ENCODE peak calls at places on chromosomes 7 and 10, in six cellular contexts. O is mesenchymal stem cell, F is IMR-90, Z is neuronal stem cell, N is H9, K is H1. E is an unnamed sample.
A peak's percentile ranks its signal among the peaks of the same experiment; 100 is the strongest.

GRCh38 chr7:47458057-47458456 is 123.9 kb downstream of the TNS3 start:
- DNase-seq in O (peak; percentile 91), F (peak; percentile 99), Z (no peak), N (no peak), K (no peak), E (no peak)

GRCh38 chr7:112060625-112061024 is 145.6 kb downstream of the DOCK4 start:
- DNase-seq in O (no peak), F (no peak), Z (no peak), N (no peak), K (no peak), E (no peak)

GRCh38 chr7:92835851-92836488 is 403 bp downstream of the CDK6 start:
- DNase-seq in O (peak; percentile 61), F (no peak), Z (no peak), N (no peak), K (peak; percentile 50), E (peak; percentile 34)

GRCh38 chr7:22561356-22561755 is 61.4 kb upstream of the STEAP1B start:
- DNase-seq in O (peak; percentile 98), F (peak; percentile 100), Z (peak; percentile 42), N (peak; percentile 86), K (peak; percentile 66), E (peak; percentile 97)

GRCh38 chr10:97631098-97631497 is 2.2 kb downstream of the MORN4 start:
- DNase-seq in O (peak; percentile 39), F (peak; percentile 86), Z (no peak), N (no peak), K (no peak), E (no peak)

GRCh38 chr10:95815701-95816100 is 59.7 kb downstream of the ENTPD1 start:
- DNase-seq in O (no peak), F (no peak), Z (no peak), N (no peak), K (no peak), E (no peak)

GRCh38 chr10:126704637-126705036 is 34.1 kb upstream of the C10orf90 start:
- DNase-seq in O (no peak), F (no peak), Z (no peak), N (no peak), K (no peak), E (no peak)

GRCh38 chr10:3380392-3381050 is 207.9 kb upstream of the PITRM1 start:
- DNase-seq in O (no peak), F (no peak), Z (no peak), N (no peak), K (no peak), E (no peak)

GRCh38 chr10:70617798-70618568 is 15.4 kb upstream of the PRF1 start:
- DNase-seq in O (peak; percentile 27), F (peak; percentile 44), Z (no peak), N (no peak), K (no peak), E (no peak)

GRCh38 chr10:79399242-79399831 is 46.1 kb downstream of the ZCCHC24 start:
- DNase-seq in O (peak; percentile 98), F (peak; percentile 95), Z (peak; percentile 30), N (peak; percentile 80), K (peak; percentile 69), E (peak; percentile 87)

GRCh38 chr7:31521336-31522010 is 7.6 kb downstream of the ITPRID1 start:
- DNase-seq in O (no peak), F (no peak), Z (no peak), N (no peak), K (no peak), E (no peak)

GRCh38 chr10:22911889-22912762 is 15.7 kb upstream of the ARMC3 start:
- DNase-seq in O (peak; percentile 34), F (no peak), Z (no peak), N (no peak), K (no peak), E (no peak)

GRCh38 chr10:3787001-3787400 is 2.0 kb upstream of the KLF6 start:
- DNase-seq in O (no peak), F (peak; percentile 12), Z (no peak), N (no peak), K (no peak), E (no peak)

GRCh38 chr10:21732067-21732772 is 198.2 kb downstream of the MLLT10 start:
- DNase-seq in O (peak; percentile 81), F (peak; percentile 82), Z (peak; percentile 75), N (peak; percentile 88), K (no peak), E (peak; percentile 93)

GRCh38 chr7:150732786-150733733 is 4.2 kb upstream of the GIMAP5 start:
- DNase-seq in O (no peak), F (no peak), Z (no peak), N (no peak), K (no peak), E (no peak)

GRCh38 chr10:127142141-127142540 is 54.2 kb downstream of the INSYN2A start:
- DNase-seq in O (no peak), F (no peak), Z (no peak), N (no peak), K (no peak), E (peak; percentile 32)

GRCh38 chr7:66571568-66571967 is 57.1 kb upstream of the KCTD7 start:
- DNase-seq in O (no peak), F (no peak), Z (no peak), N (no peak), K (no peak), E (no peak)

GRCh38 chr7:148540041-148540738 is 50.4 kb upstream of the C7orf33 start:
- DNase-seq in O (peak; percentile 56), F (peak; percentile 59), Z (no peak), N (no peak), K (no peak), E (peak; percentile 82)

GRCh38 chr7:111074071-111074771 is 16.7 kb upstream of the LRRN3 start:
- DNase-seq in O (no peak), F (no peak), Z (no peak), N (no peak), K (no peak), E (no peak)

GRCh38 chr10:114026189-114027040 is 17.3 kb upstream of the ADRB1 start:
- DNase-seq in O (peak; percentile 86), F (peak; percentile 53), Z (no peak), N (no peak), K (no peak), E (peak; percentile 72)

GRCh38 chr7:108051449-108051848 is 48.5 kb upstream of the LAMB1 start:
- DNase-seq in O (no peak), F (peak; percentile 49), Z (no peak), N (no peak), K (no peak), E (no peak)

GRCh38 chr10:97921581-97922377 is 72.1 kb downstream of the GOLGA7B start:
- DNase-seq in O (no peak), F (peak; percentile 1), Z (no peak), N (no peak), K (no peak), E (no peak)

GRCh38 chr10:114822771-114823463 is 1.3 kb downstream of the FHIP2A start:
- DNase-seq in O (peak; percentile 77), F (peak; percentile 74), Z (no peak), N (no peak), K (no peak), E (no peak)

GRCh38 chr7:108124820-108125219 is 5.3 kb downstream of the LAMB4 start:
- DNase-seq in O (no peak), F (peak; percentile 23), Z (no peak), N (no peak), K (no peak), E (no peak)

GRCh38 chr10:21626457-21627161 is 92.6 kb downstream of the MLLT10 start:
- DNase-seq in O (no peak), F (peak; percentile 40), Z (no peak), N (no peak), K (no peak), E (no peak)

GRCh38 chr7:94258856-94259255 is 135.8 kb upstream of the COL1A2 start:
- DNase-seq in O (peak; percentile 17), F (no peak), Z (no peak), N (peak; percentile 68), K (peak; percentile 47), E (peak; percentile 81)

GRCh38 chr7:147570390-147570789 is 1020.2 kb upstream of the C7orf33 start:
- DNase-seq in O (no peak), F (no peak), Z (no peak), N (no peak), K (no peak), E (no peak)

GRCh38 chr10:121808835-121809234 is 119.0 kb downstream of the ATE1 start:
- DNase-seq in O (no peak), F (no peak), Z (no peak), N (no peak), K (no peak), E (no peak)

GRCh38 chr10:121800831-121801230 is 127.0 kb downstream of the ATE1 start:
- DNase-seq in O (no peak), F (no peak), Z (no peak), N (no peak), K (no peak), E (no peak)

GRCh38 chr10:121803611-121804010 is 124.2 kb downstream of the ATE1 start:
- DNase-seq in O (no peak), F (no peak), Z (no peak), N (no peak), K (no peak), E (peak; percentile 27)

GRCh38 chr10:121800146-121800545 is 127.7 kb downstream of the ATE1 start:
- DNase-seq in O (no peak), F (no peak), Z (no peak), N (no peak), K (no peak), E (no peak)

DNA sequence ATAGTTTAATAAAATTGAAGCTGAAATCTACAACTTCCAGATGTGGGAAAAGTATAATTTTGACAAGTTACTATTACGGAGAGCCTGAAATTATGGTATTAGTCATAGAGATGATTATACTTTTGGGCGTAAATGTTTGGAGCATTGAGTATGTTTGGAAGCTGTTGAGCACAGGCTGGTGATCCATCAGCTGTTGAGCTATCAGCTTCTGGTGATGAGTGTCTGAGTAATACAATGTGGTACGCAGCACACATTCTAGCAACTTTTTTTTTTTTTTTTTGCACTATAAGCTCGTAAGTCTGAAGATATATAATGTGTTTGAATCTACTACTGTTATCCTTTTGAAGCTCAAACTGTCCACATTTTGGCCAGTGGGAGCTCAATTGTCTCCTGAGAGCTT is 123.4 kb downstream of the ATE1 start:
- DNase-seq in O (peak; percentile 30), F (peak; percentile 88), Z (no peak), N (no peak), K (no peak), E (no peak)
- H3K9ac ChIP-seq in O (peak overlapping the region; percentile 56), F (no peak overlapping the region), Z (no peak overlapping the region), N (no peak overlapping the region), K (no peak overlapping the region), E (no peak overlapping the region)

DNA sequence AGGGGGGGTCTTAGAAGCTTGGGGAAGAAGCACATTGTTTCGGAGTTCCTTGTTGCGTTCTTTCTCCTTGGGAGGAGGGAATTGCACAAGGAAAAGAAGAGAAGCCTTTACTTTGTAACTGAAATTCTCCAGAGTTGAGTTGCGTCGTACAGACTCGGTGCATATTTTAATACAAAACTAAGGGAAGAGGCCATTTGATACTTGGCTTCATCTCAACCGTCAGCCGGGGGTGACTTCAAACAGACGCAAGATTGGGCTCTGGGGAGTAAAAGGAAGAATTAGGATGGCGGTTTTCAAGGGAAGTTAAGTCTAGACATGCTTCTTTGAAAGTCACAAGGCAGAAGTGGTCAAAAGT is 1.5 kb downstream of the PRR15 start:
- DNase-seq in O (no peak), F (peak; percentile 1), Z (no peak), N (no peak), K (no peak), E (no peak)
- H4K8ac ChIP-seq in O (no peak overlapping the region), F (no peak overlapping the region), Z (no peak overlapping the region), N (no peak overlapping the region), K (no peak overlapping the region), E (no peak overlapping the region)

GRCh38 chr7:33979807-33980355 is 74.5 kb downstream of the BMPER start:
- DNase-seq in O (peak; percentile 90), F (peak; percentile 99), Z (no peak), N (no peak), K (no peak), E (peak; percentile 90)
- H3K9ac ChIP-seq in O (peak overlapping the region; percentile 81), F (peak overlapping the region; percentile 26), Z (no peak overlapping the region), N (no peak overlapping the region), K (no peak overlapping the region), E (no peak overlapping the region)

GRCh38 chr7:5526190-5527037 is 102.8 kb upstream of the TNRC18 start:
- DNase-seq in O (peak; percentile 38), F (peak; percentile 32), Z (no peak), N (peak; percentile 80), K (peak; percentile 76), E (peak; percentile 72)
- H4K8ac ChIP-seq in O (peak overlapping the region; percentile 79), F (peak overlapping the region; percentile 56), Z (no peak overlapping the region), N (no peak overlapping the region), K (no peak overlapping the region), E (no peak overlapping the region)

E was measured in mesendoderm.